ENCODE peak calls at places on chromosome 14, in seven cellular contexts. R is esophagus muscularis mucosa, X is NCI-H1092 treated with DMSO at 0.1 percent for 48 hours, L is uterus, P is GM23248, G is lower leg skin, T is M059J. H is an unnamed sample.

GRCh38 chr14:90495357-90496276 is 98.8 kb downstream of the CALM1 start:
- DNase-seq in R (no peak), X (no peak), L (no peak), P (peak), G (no peak), T (peak), H (peak)

GRCh38 chr14:100872241-100872640 is 31.3 kb downstream of the RTL1 start:
- DNase-seq in R (no peak), X (no peak), L (no peak), P (peak), G (no peak), T (peak), H (no peak)

GRCh38 chr14:33679461-33680225 is 271.2 kb downstream of the EGLN3 start:
- DNase-seq in R (no peak), X (no peak), L (no peak), P (peak), G (no peak), T (peak), H (peak)

GRCh38 chr14:58428011-58428807 is 690 bp downstream of the KIAA0586 start:
- DNase-seq in R (no peak), X (peak), L (no peak), P (peak), G (no peak), T (peak), H (peak)

GRCh38 chr14:42149609-42150261 is 543.1 kb downstream of the LRFN5 start:
- DNase-seq in R (no peak), X (no peak), L (no peak), P (no peak), G (no peak), T (no peak), H (no peak)

GRCh38 chr14:44960646-44961045 is 1.1 kb downstream of the KLHL28 start:
- DNase-seq in R (no peak), X (no peak), L (no peak), P (peak), G (no peak), T (peak), H (peak)

GRCh38 chr14:81473456-81474155 is 60.0 kb downstream of the SEL1L start:
- DNase-seq in R (no peak), X (no peak), L (no peak), P (no peak), G (no peak), T (no peak), H (no peak)

GRCh38 chr14:87041290-87042020 is 951.5 kb downstream of the GALC start:
- DNase-seq in R (no peak), X (no peak), L (no peak), P (no peak), G (no peak), T (no peak), H (no peak)

GRCh38 chr14:34046799-34047520 is 96.1 kb upstream of the EGLN3 start:
- DNase-seq in R (peak), X (no peak), L (no peak), P (no peak), G (no peak), T (no peak), H (no peak)

GRCh38 chr14:63632932-63633514 is 8.6 kb downstream of the WDR89 start:
- DNase-seq in R (no peak), X (peak), L (no peak), P (peak), G (no peak), T (peak), H (peak)

GRCh38 chr14:34081576-34082136 is 130.8 kb upstream of the EGLN3 start:
- DNase-seq in R (no peak), X (peak), L (no peak), P (peak), G (no peak), T (peak), H (peak)

GRCh38 chr14:96148631-96149030 is 56.0 kb upstream of the BDKRB2 start:
- DNase-seq in R (peak), X (no peak), L (no peak), P (no peak), G (no peak), T (no peak), H (no peak)

GRCh38 chr14:46368275-46368674 is 283.3 kb downstream of the RPL10L start:
- DNase-seq in R (no peak), X (no peak), L (no peak), P (no peak), G (no peak), T (no peak), H (no peak)

GRCh38 chr14:52079239-52079956 is 10.5 kb upstream of the NID2 start:
- DNase-seq in R (peak), X (no peak), L (no peak), P (peak), G (no peak), T (peak), H (peak)

GRCh38 chr14:24665440-24665991 is 31.5 kb upstream of the GZMB start:
- DNase-seq in R (no peak), X (no peak), L (no peak), P (no peak), G (no peak), T (no peak), H (no peak)

GRCh38 chr14:85546390-85546789 is 16.4 kb downstream of the FLRT2 start:
- DNase-seq in R (no peak), X (no peak), L (no peak), P (no peak), G (no peak), T (no peak), H (no peak)

GRCh38 chr14:51653096-51653814 is 1.5 kb downstream of the FRMD6 start:
- DNase-seq in R (no peak), X (no peak), L (no peak), P (peak), G (no peak), T (peak), H (peak)

GRCh38 chr14:29227631-29228030 is 461.0 kb downstream of the FOXG1 start:
- DNase-seq in R (no peak), X (no peak), L (no peak), P (peak), G (no peak), T (peak), H (peak)

GRCh38 chr14:51071851-51072250 is 23.1 kb downstream of the TRIM9 start:
- DNase-seq in R (no peak), X (no peak), L (peak), P (no peak), G (no peak), T (no peak), H (no peak)

GRCh38 chr14:72565200-72565599 is 328.7 kb downstream of the DPF3 start:
- DNase-seq in R (no peak), X (no peak), L (no peak), P (peak), G (no peak), T (no peak), H (no peak)

GRCh38 chr14:55398679-55399078 is 13.0 kb downstream of the ATG14 start:
- DNase-seq in R (no peak), X (no peak), L (no peak), P (peak), G (peak), T (peak), H (peak)

GRCh38 chr14:41623737-41624136 is 17.1 kb downstream of the LRFN5 start:
- DNase-seq in R (no peak), X (no peak), L (no peak), P (no peak), G (no peak), T (no peak), H (no peak)